ENCODE peak calls at places on chromosomes 11 and 22, in five cellular contexts. N, L, B, C and Z are unnamed samples.

GRCh38 chr11:113351490-113351889 is 36.1 kb upstream of the ANKK1 start:
- DNase-seq in N (no peak), L (no peak), B (no peak), C (no peak), Z (no peak)

GRCh38 chr11:115778928-115779650 is 274.9 kb upstream of the CADM1 start:
- DNase-seq in N (no peak), L (no peak), B (no peak), C (no peak), Z (no peak)

GRCh38 chr11:10108901-10109665 is 184.9 kb downstream of the SBF2 start:
- DNase-seq in N (no peak), L (no peak), B (no peak), C (no peak), Z (peak; percentile 84)

GRCh38 chr11:11668781-11669180 is 47.0 kb upstream of the GALNT18 start:
- DNase-seq in N (no peak), L (no peak), B (no peak), C (no peak), Z (no peak)

GRCh38 chr11:75731095-75731494 is 13.5 kb downstream of the MOGAT2 start:
- DNase-seq in N (no peak), L (no peak), B (no peak), C (no peak), Z (no peak)

GRCh38 chr11:26849009-26849408 is 127.1 kb upstream of the SLC5A12 start:
- DNase-seq in N (no peak), L (peak; percentile 7), B (no peak), C (no peak), Z (no peak)

GRCh38 chr11:67252831-67253239 is 13.4 kb upstream of the GRK2 start:
- DNase-seq in N (no peak), L (peak; percentile 44), B (no peak), C (no peak), Z (no peak)

GRCh38 chr11:14607713-14608112 is 35.9 kb upstream of the PDE3B start:
- DNase-seq in N (no peak), L (no peak), B (no peak), C (no peak), Z (no peak)

GRCh38 chr11:74050465-74050864 is 41.6 kb upstream of the UCP3 start:
- DNase-seq in N (no peak), L (no peak), B (no peak), C (no peak), Z (no peak)

GRCh38 chr22:37014835-37015586 is 4.2 kb downstream of the TST start:
- DNase-seq in N (no peak), L (no peak), B (no peak), C (no peak), Z (no peak)

GRCh38 chr11:128481135-128481534 is 106.2 kb downstream of the ETS1 start:
- DNase-seq in N (no peak), L (no peak), B (no peak), C (no peak), Z (no peak)

GRCh38 chr11:67371549-67372231 is 1.7 kb downstream of the CLCF1 start:
- DNase-seq in N (no peak), L (no peak), B (no peak), C (no peak), Z (no peak)

DNA sequence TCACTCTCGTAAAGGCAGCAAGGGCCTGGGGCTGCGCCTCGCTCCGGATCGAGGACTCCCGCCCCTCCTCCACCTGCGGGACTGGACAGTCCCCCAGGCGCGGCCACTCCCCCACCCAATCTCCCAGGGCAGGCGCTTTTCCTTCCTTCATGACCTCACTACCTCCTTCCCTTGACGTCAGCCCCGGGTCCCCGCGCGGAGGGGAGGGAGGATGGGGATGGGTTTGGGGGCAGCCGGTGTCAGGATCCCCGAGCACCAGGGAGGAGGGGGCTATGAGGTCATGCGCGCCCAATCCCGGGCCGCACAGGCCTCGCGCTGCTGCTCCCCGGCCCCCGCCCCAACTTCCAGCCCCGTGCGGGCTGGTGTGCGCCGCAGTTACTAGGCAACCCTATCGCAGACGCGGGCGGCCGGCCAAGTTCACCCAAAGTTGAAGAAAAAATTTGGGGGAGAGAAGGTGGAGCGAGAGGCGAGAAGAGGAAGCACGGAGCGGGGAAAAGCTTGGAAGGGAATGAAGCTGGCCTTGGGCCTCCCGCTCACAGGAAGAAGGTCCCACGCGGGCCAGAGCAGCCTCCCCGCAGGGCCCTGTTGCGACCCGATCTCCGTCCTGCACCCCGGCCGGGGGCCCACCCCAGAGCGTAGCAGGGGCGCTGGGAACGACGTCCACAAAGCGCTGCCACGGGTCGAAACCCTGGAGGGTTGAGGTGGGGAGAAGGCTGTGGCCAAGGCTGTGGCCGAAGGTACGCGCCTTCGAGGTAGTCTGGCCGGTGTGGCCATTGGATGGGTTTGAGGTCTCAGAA is 8.3 kb downstream of the WT1 start:
- DNase-seq in N (no peak), L (no peak), B (no peak), C (no peak), Z (no peak)
- H3K4me3 ChIP-seq in N (no peak overlapping the region), L (no peak overlapping the region), B (no peak overlapping the region), C (no peak overlapping the region), Z (no peak overlapping the region)

GRCh38 chr22:32805586-32805881 is 4.0 kb downstream of the TIMP3 start:
- DNase-seq in N (no peak), L (no peak), B (no peak), C (no peak), Z (no peak)

GRCh38 chr22:32804823-32805585 is 3.5 kb downstream of the TIMP3 start:
- DNase-seq in N (no peak), L (no peak), B (no peak), C (no peak), Z (no peak)

GRCh38 chr22:32802291-32802826 is 854 bp downstream of the TIMP3 start:
- DNase-seq in N (no peak), L (no peak), B (no peak), C (no peak), Z (no peak)

GRCh38 chr22:32803020-32803758 is 1.7 kb downstream of the TIMP3 start:
- DNase-seq in N (no peak), L (no peak), B (no peak), C (no peak), Z (no peak)

DNA sequence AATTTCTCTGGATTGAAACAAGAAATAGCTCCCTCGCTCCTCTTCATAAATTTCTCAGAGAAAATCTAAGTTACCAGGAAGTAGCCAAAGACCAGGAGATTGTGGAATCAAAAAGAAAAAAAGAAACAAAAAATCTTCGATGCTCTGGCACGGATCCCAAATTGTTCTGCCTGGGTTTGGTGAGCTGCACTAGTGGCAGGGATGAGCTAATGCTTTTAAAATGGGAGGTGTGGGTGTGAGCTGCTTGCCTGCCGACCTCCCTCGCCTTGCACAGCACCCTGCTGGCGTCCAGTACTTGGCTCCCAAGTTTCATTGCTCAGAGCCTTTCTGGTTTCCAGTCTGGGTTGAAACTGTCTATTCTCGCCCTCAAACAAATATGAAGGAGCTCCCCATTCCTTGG is 2.5 kb downstream of the TIMP3 start:
- DNase-seq in N (no peak), L (no peak), B (no peak), C (no peak), Z (no peak)
- H3K4me3 ChIP-seq in N (no peak overlapping the region), L (no peak overlapping the region), B (peak overlapping the region; percentile 70), C (no peak overlapping the region), Z (no peak overlapping the region)

GRCh38 chr22:45976351-45977002 is 485 bp downstream of the WNT7B start:
- DNase-seq in N (no peak), L (no peak), B (no peak), C (no peak), Z (no peak)

GRCh38 chr22:45978275-45978713 is 1.3 kb upstream of the WNT7B start:
- DNase-seq in N (no peak), L (no peak), B (no peak), C (no peak), Z (no peak)

GRCh38 chr22:45977551-45978274 is 751 bp upstream of the WNT7B start:
- DNase-seq in N (no peak), L (peak; percentile 53), B (no peak), C (no peak), Z (no peak)

GRCh38 chr22:45975266-45976161 is 1.4 kb downstream of the WNT7B start:
- DNase-seq in N (no peak), L (no peak), B (no peak), C (no peak), Z (no peak)

GRCh38 chr22:45977003-45977395 is at the start of gene WNT7B:
- DNase-seq in N (no peak), L (no peak), B (no peak), C (peak; percentile 33), Z (no peak)
- H3K4me3 ChIP-seq in N (peak within 1 kb of the TSS; percentile 60), L (no peak within 1 kb of the TSS), B (peak within 1 kb of the TSS; percentile 66), C (peak within 1 kb of the TSS; percentile 78), Z (peak within 1 kb of the TSS; percentile 63)

GRCh38 chr22:43413826-43414225 is 2.0 kb downstream of the MPPED1 start:
- DNase-seq in N (no peak), L (no peak), B (no peak), C (no peak), Z (no peak)

GRCh38 chr22:43411040-43411919 is 534 bp upstream of the MPPED1 start:
- DNase-seq in N (no peak), L (no peak), B (no peak), C (no peak), Z (no peak)

GRCh38 chr22:43409800-43410199 is 2.0 kb upstream of the MPPED1 start:
- DNase-seq in N (no peak), L (no peak), B (no peak), C (no peak), Z (no peak)

GRCh38 chr22:43412808-43413785 is 1.3 kb downstream of the MPPED1 start:
- DNase-seq in N (no peak), L (no peak), B (no peak), C (no peak), Z (no peak)

GRCh38 chr22:43411981-43412807 is at the start of gene MPPED1:
- DNase-seq in N (no peak), L (no peak), B (no peak), C (no peak), Z (no peak)
- H3K4me3 ChIP-seq in N (no peak within 1 kb of the TSS), L (no peak within 1 kb of the TSS), B (no peak within 1 kb of the TSS), C (no peak within 1 kb of the TSS), Z (no peak within 1 kb of the TSS)

GRCh38 chr22:50569896-50570535 is 7.3 kb upstream of the SYCE3 start:
- DNase-seq in N (no peak), L (no peak), B (no peak), C (no peak), Z (no peak)
- H3K4me3 ChIP-seq in N (no peak overlapping the region), L (no peak overlapping the region), B (no peak overlapping the region), C (no peak overlapping the region), Z (no peak overlapping the region)

GRCh38 chr11:65801153-65801987 is 14.5 kb downstream of the OVOL1 start:
- DNase-seq in N (no peak), L (no peak), B (no peak), C (no peak), Z (no peak)
- H3K4me3 ChIP-seq in N (no peak overlapping the region), L (no peak overlapping the region), B (no peak overlapping the region), C (no peak overlapping the region), Z (no peak overlapping the region)